ENCODE peak calls at places on chromosomes 7 and 10, in ten cellular contexts. P is cardiac septum; J is stimulated activated naive CD8-positive, alpha-beta T cell treated with anti-CD3 and anti-CD28 coated beads, Interleukin-15, Interleukin-2, amounts not matched to agents 100 U/mL and 50 U/mL, for 24 hours; V is Daoy; T is activated CD4-positive, alpha-beta T cell treated with anti-CD3 and anti-CD28 coated beads for 48 hours; G is stimulated activated CD4-positive, alpha-beta T cell treated with anti-CD3 and anti-CD28 coated beads, Interleukin-2, amount 100 ng/mL, for 48 hours; Y is activated B cell treated with CpG ODN at 0.5 μM for 24 hours; S is kidney; U is frontal cortex; F is neural crest cell. E is an unnamed sample.

GRCh38 chr7:41979834-41980307 is 257.1 kb downstream of the GLI3 start:
- DNase-seq in U (no peak), T (peak), P (no peak), J (no peak), Y (no peak), F (peak), V (peak), S (no peak), G (no peak), E (no peak)

GRCh38 chr7:32416846-32417245 is 73.3 kb downstream of the LSM5 start:
- DNase-seq in U (no peak), G (no peak), V (no peak), P (no peak), J (no peak), F (no peak), S (no peak), T (no peak), Y (no peak), E (no peak)

GRCh38 chr7:112505495-112505894 is 24.7 kb downstream of the LSMEM1 start:
- DNase-seq in F (no peak), G (no peak), V (peak), J (no peak), P (no peak), S (no peak), Y (no peak), T (no peak), U (no peak), E (no peak)

GRCh38 chr7:128974241-128974934 is 36.7 kb downstream of the IRF5 start:
- DNase-seq in G (no peak), V (no peak), Y (no peak), J (no peak), F (no peak), U (no peak), S (no peak), P (no peak), T (no peak), E (no peak)

GRCh38 chr10:81978238-81978637 is 103.2 kb downstream of the NRG3 start:
- DNase-seq in Y (no peak), U (no peak), T (no peak), F (no peak), S (no peak), P (no peak), J (no peak), G (no peak), V (no peak), E (no peak)

GRCh38 chr7:776992-777520 is 50.0 kb upstream of the PRKAR1B start:
- DNase-seq in T (no peak), V (no peak), P (no peak), F (no peak), S (peak), G (no peak), U (no peak), Y (no peak), J (no peak), E (no peak)

GRCh38 chr10:32795598-32796183 is 162.3 kb downstream of the ITGB1 start:
- DNase-seq in P (no peak), Y (no peak), S (no peak), F (no peak), U (peak), J (no peak), V (peak), T (no peak), G (no peak), E (no peak)

GRCh38 chr7:6536899-6537298 is 14.4 kb downstream of the GRID2IP start:
- DNase-seq in U (peak), S (no peak), G (no peak), J (no peak), Y (no peak), V (peak), T (no peak), F (peak), P (no peak), E (no peak)

GRCh38 chr7:136657332-136657942 is 211.0 kb upstream of the CHRM2 start:
- DNase-seq in S (no peak), J (no peak), G (no peak), P (no peak), V (no peak), T (no peak), F (no peak), U (no peak), Y (no peak), E (no peak)

GRCh38 chr10:28411648-28412047 is 108.8 kb upstream of the MPP7 start:
- DNase-seq in P (no peak), Y (no peak), J (peak), G (no peak), S (no peak), T (peak), U (no peak), F (no peak), V (no peak), E (no peak)

GRCh38 chr10:86263907-86264306 is 102.7 kb downstream of the GRID1 start:
- DNase-seq in S (no peak), G (no peak), U (no peak), T (no peak), F (no peak), J (no peak), V (no peak), Y (no peak), P (peak), E (no peak)

E was measured in C1 segment of cervical spinal cord.